ENCODE peak calls at places on chromosomes 13 and 19, in five cellular contexts. N is activated CD4-positive, CD25-positive, alpha-beta regulatory T cell; H is mucosa of descending colon; R is stimulated activated CD8-positive, alpha-beta memory T cell treated with anti-CD3 and anti-CD28 coated beads, Interleukin-15, amount 100 ng/mL, for 4 hours; Z is Ammon's horn. O is an unnamed sample.

GRCh38 chr13:43258771-43259170 is 235.4 kb downstream of the DNAJC15 start:
- DNase-seq in N (no peak), H (no peak), R (no peak), Z (no peak), O (no peak)

GRCh38 chr13:46622013-46622917 is 69.3 kb downstream of the LRCH1 start:
- DNase-seq in N (no peak), H (no peak), R (no peak), Z (no peak), O (no peak)

GRCh38 chr13:114134111-114134943 is 1.9 kb upstream of the RASA3 start:
- DNase-seq in N (no peak), H (peak; percentile 67), R (no peak), Z (no peak), O (no peak)

GRCh38 chr13:74026753-74027152 is 107.5 kb downstream of the KLF12 start:
- DNase-seq in N (peak; percentile 34), H (no peak), R (peak; percentile 39), Z (no peak), O (no peak)

GRCh38 chr13:44385847-44386246 is 12.2 kb downstream of the SERP2 start:
- DNase-seq in N (no peak), H (no peak), R (no peak), Z (no peak), O (no peak)

GRCh38 chr19:57016076-57016475 is 103.7 kb upstream of the USP29 start:
- DNase-seq in N (no peak), H (no peak), R (no peak), Z (peak; percentile 69), O (no peak)

GRCh38 chr13:106113796-106114195 is 421.7 kb downstream of the EFNB2 start:
- DNase-seq in N (no peak), H (no peak), R (no peak), Z (no peak), O (no peak)

GRCh38 chr13:45989607-45990006 is 62.9 kb downstream of the ZC3H13 start:
- DNase-seq in N (no peak), H (no peak), R (no peak), Z (no peak), O (no peak)

GRCh38 chr19:29277107-29277506 is 64.2 kb upstream of the UQCRFS1 start:
- DNase-seq in N (peak; percentile 10), H (no peak), R (no peak), Z (no peak), O (no peak)

GRCh38 chr13:81488021-81488420 is 1147.1 kb upstream of the SPRY2 start:
- DNase-seq in N (no peak), H (no peak), R (no peak), Z (no peak), O (no peak)

GRCh38 chr13:73754727-73755292 is 379.4 kb downstream of the KLF12 start:
- DNase-seq in N (no peak), H (no peak), R (no peak), Z (peak; percentile 57), O (no peak)

GRCh38 chr13:95784891-95785290 is 108.0 kb downstream of the DNAJC3 start:
- DNase-seq in N (no peak), H (no peak), R (no peak), Z (no peak), O (no peak)

GRCh38 chr19:41991025-41991424 is 3.0 kb downstream of the ATP1A3 start:
- DNase-seq in N (no peak), H (no peak), R (no peak), Z (no peak), O (no peak)

O was measured in hypothalamus.